ENCODE peak calls at places on chromosomes 11 and 22, in nine cellular contexts. E, N, O, K, S, Z, X, P and Q are unnamed samples.

GRCh38 chr11:66080055-66080817 is 10.2 kb downstream of the PACS1 start:
- DNase-seq in Z (peak), K (no peak), P (no peak), O (peak), N (peak), X (peak), E (no peak), S (peak), Q (no peak)

GRCh38 chr11:100682247-100682969 is 4.7 kb upstream of the ARHGAP42 start:
- DNase-seq in P (no peak), N (peak), Z (no peak), S (no peak), E (no peak), K (no peak), O (peak), X (no peak), Q (no peak)

GRCh38 chr22:44587911-44588310 is 89.9 kb upstream of the RTL6 start:
- DNase-seq in X (no peak), O (no peak), N (no peak), Z (no peak), S (no peak), E (no peak), P (no peak), K (no peak), Q (no peak)

GRCh38 chr22:26725012-26725676 is 67.8 kb downstream of the MIAT start:
- DNase-seq in S (peak), X (no peak), E (no peak), N (no peak), O (no peak), K (no peak), P (no peak), Z (no peak), Q (no peak)

GRCh38 chr22:24937114-24937513 is 9.4 kb downstream of the LHFPL7 start:
- DNase-seq in K (no peak), P (no peak), X (no peak), N (no peak), E (peak), O (peak), Z (no peak), S (no peak), Q (no peak)

GRCh38 chr11:82960779-82961143 is 59.2 kb downstream of the DDIAS start:
- DNase-seq in N (no peak), X (no peak), S (no peak), Z (no peak), E (no peak), O (no peak), K (no peak), P (no peak), Q (no peak)

GRCh38 chr11:27158763-27159679 is 118.4 kb downstream of the BBOX1 start:
- DNase-seq in P (peak), E (peak), O (peak), K (peak), X (no peak), N (peak), Z (no peak), S (no peak), Q (peak)

GRCh38 chr22:20963201-20964052 is 3.6 kb upstream of the AIFM3 start:
- DNase-seq in O (no peak), S (no peak), E (no peak), Z (no peak), N (no peak), P (no peak), K (no peak), X (no peak), Q (no peak)

GRCh38 chr11:117743121-117743815 is 53.7 kb downstream of the DSCAML1 start:
- DNase-seq in N (peak), X (no peak), E (no peak), S (no peak), Z (no peak), K (no peak), O (peak), P (no peak), Q (no peak)

GRCh38 chr11:16335236-16335962 is 20.9 kb downstream of the SOX6 start:
- DNase-seq in Z (no peak), K (no peak), P (no peak), N (no peak), S (no peak), E (no peak), X (no peak), O (no peak), Q (no peak)

GRCh38 chr11:132051704-132052103 is 681.3 kb downstream of the NTM start:
- DNase-seq in E (no peak), Z (no peak), O (no peak), X (no peak), P (no peak), S (no peak), N (no peak), K (no peak), Q (no peak)

GRCh38 chr11:119706029-119706428 is 23.0 kb downstream of the NECTIN1 start:
- DNase-seq in Z (no peak), X (no peak), K (no peak), N (no peak), O (no peak), S (no peak), E (no peak), P (no peak), Q (no peak)

GRCh38 chr11:8313504-8314090 is 49.9 kb upstream of the LMO1 start:
- DNase-seq in O (no peak), P (no peak), E (no peak), Z (no peak), S (no peak), K (no peak), X (no peak), N (no peak), Q (no peak)

GRCh38 chr11:108223449-108224149 is 732 bp downstream of the ATM start:
- DNase-seq in O (peak), S (no peak), N (no peak), K (no peak), Z (peak), X (peak), P (no peak), E (no peak), Q (peak)

GRCh38 chr22:44133161-44133560 is 47.6 kb upstream of the PARVG start:
- DNase-seq in E (no peak), K (no peak), P (no peak), X (no peak), S (no peak), Z (no peak), O (no peak), N (no peak), Q (no peak)

GRCh38 chr11:106391771-106392412 is 314.4 kb downstream of the AASDHPPT start:
- DNase-seq in X (no peak), E (no peak), S (no peak), N (no peak), Z (no peak), P (no peak), K (no peak), O (no peak), Q (no peak)

GRCh38 chr11:43403357-43404231 is 44.9 kb downstream of the TTC17 start:
- DNase-seq in O (no peak), Z (no peak), S (no peak), P (no peak), E (no peak), K (no peak), X (no peak), N (no peak), Q (no peak)

GRCh38 chr22:45481661-45482060 is 21.0 kb upstream of the FBLN1 start:
- DNase-seq in S (no peak), P (no peak), N (no peak), K (no peak), E (no peak), Z (no peak), X (no peak), O (no peak), Q (no peak)

GRCh38 chr11:2481253-2481652 is 36.4 kb downstream of the KCNQ1 start:
- DNase-seq in P (no peak), X (no peak), Z (no peak), K (no peak), O (no peak), N (no peak), E (no peak), S (no peak), Q (no peak)

GRCh38 chr22:32520612-32521011 is 46.0 kb downstream of the FBXO7 start:
- DNase-seq in Z (no peak), P (no peak), O (no peak), E (no peak), N (no peak), S (no peak), X (no peak), K (no peak), Q (no peak)

GRCh38 chr11:95522871-95523270 is 266.7 kb downstream of the FAM76B start:
- DNase-seq in Z (no peak), X (no peak), P (no peak), K (no peak), E (no peak), N (no peak), S (no peak), O (no peak), Q (no peak)

GRCh38 chr22:31177420-31178162 is 17.6 kb downstream of the RNF185 start:
- DNase-seq in S (no peak), X (no peak), O (peak), Z (no peak), E (no peak), N (peak), K (no peak), P (peak), Q (no peak)

GRCh38 chr11:118791961-118792578 is 1.1 kb upstream of the DDX6 start:
- DNase-seq in E (peak), Z (peak), P (no peak), S (no peak), O (peak), N (no peak), X (peak), K (no peak), Q (no peak)